ENCODE peak calls at places on chromosome 2, in seven cellular contexts. Q is cardiac septum; R is Calu3; X is AG10803; H is chondrocyte; E is stimulated activated CD4-positive, alpha-beta T cell treated with anti-CD3 and anti-CD28 coated beads, TNF-alpha, amount 100 ng/mL, for 48 hours; G is fibroblast of mammary gland. B is an unnamed sample.

GRCh38 chr2:69013837-69014796 is 1.1 kb downstream of the ANTXR1 start:
- DNase-seq in R (no peak), G (peak; percentile 37), X (peak; percentile 67), E (no peak), H (no peak), Q (no peak), B (no peak)

GRCh38 chr2:180205616-180206271 is 198.6 kb upstream of the CWC22 start:
- DNase-seq in Q (no peak), H (no peak), G (no peak), R (no peak), E (no peak), X (no peak), B (no peak)

GRCh38 chr2:8525582-8526402 is 156.1 kb upstream of the ID2 start:
- DNase-seq in H (no peak), Q (peak; percentile 87), G (peak; percentile 26), R (peak; percentile 93), E (no peak), X (no peak), B (peak; percentile 30)

GRCh38 chr2:171044416-171044815 is 115.4 kb downstream of the GORASP2 start:
- DNase-seq in X (no peak), G (no peak), Q (no peak), R (no peak), H (no peak), E (no peak), B (no peak)

GRCh38 chr2:71933467-71934319 is 214.0 kb downstream of the CYP26B1 start:
- DNase-seq in E (no peak), H (no peak), R (peak; percentile 43), Q (peak; percentile 67), G (peak; percentile 49), X (peak; percentile 88), B (no peak)

GRCh38 chr2:108878276-108878675 is 91.7 kb downstream of the CCDC138 start:
- DNase-seq in Q (no peak), H (no peak), R (no peak), E (no peak), X (no peak), G (no peak), B (no peak)

GRCh38 chr2:26702025-26702424 is 9.5 kb downstream of the KCNK3 start:
- DNase-seq in X (no peak), H (no peak), E (no peak), G (no peak), Q (no peak), R (no peak), B (no peak)

GRCh38 chr2:187230088-187230487 is 218.0 kb downstream of the CALCRL start:
- DNase-seq in Q (no peak), G (no peak), E (no peak), H (no peak), R (no peak), X (no peak), B (no peak)

GRCh38 chr2:129296401-129297343 is 682.8 kb upstream of the RAB6C start:
- DNase-seq in G (no peak), X (no peak), H (no peak), E (no peak), Q (no peak), R (no peak), B (no peak)

GRCh38 chr2:225937625-225938024 is 538.1 kb downstream of the NYAP2 start:
- DNase-seq in H (no peak), X (peak; percentile 9), R (no peak), Q (no peak), G (peak; percentile 36), E (no peak), B (no peak)

GRCh38 chr2:74031203-74031602 is 46.5 kb downstream of the TET3 start:
- DNase-seq in Q (no peak), X (no peak), H (no peak), G (no peak), R (no peak), E (no peak), B (no peak)

B was measured in caudate nucleus.